ENCODE peak calls at places on chromosomes 16 and 17, in eight cellular contexts. W is SK-N-SH, N is heart left ventricle, O is GM12864, B is kidney, M is neural progenitor cell, F is choroid plexus epithelial cell, J is IMR-90. P is an unnamed sample.

GRCh38 chr17:46853896-46854444 is 2.6 kb downstream of the WNT9B start:
- DNase-seq in O (no peak), W (no peak), B (no peak), M (no peak), F (peak; percentile 37), N (no peak), J (peak; percentile 52), P (peak; percentile 72)

GRCh38 chr17:45228985-45229517 is 7.4 kb downstream of the FMNL1 start:
- DNase-seq in F (peak; percentile 95), N (peak; percentile 86), W (no peak), J (peak; percentile 96), M (peak; percentile 50), O (peak; percentile 73), B (peak; percentile 91), P (peak; percentile 89)

GRCh38 chr16:4327782-4328579 is 12.1 kb downstream of the GLIS2 start:
- DNase-seq in N (peak; percentile 88), W (peak; percentile 95), J (peak; percentile 69), F (peak; percentile 79), M (peak; percentile 94), O (no peak), B (peak; percentile 95), P (peak; percentile 76)

GRCh38 chr17:8159032-8159400 is 3.7 kb downstream of the VAMP2 start:
- DNase-seq in F (no peak), N (no peak), J (no peak), M (no peak), W (no peak), B (peak; percentile 45), O (no peak), P (no peak)

GRCh38 chr17:45702666-45703266 is 81.4 kb upstream of the CRHR1 start:
- DNase-seq in W (no peak), B (no peak), F (peak; percentile 18), O (no peak), M (peak; percentile 79), N (no peak), J (peak; percentile 23), P (peak; percentile 56)

GRCh38 chr17:9802701-9803100 is 11.3 kb upstream of the DHRS7C start:
- DNase-seq in M (no peak), O (no peak), W (no peak), B (no peak), N (no peak), J (no peak), F (no peak), P (no peak)

GRCh38 chr17:17774009-17774881 is 62.5 kb downstream of the SREBF1 start:
- DNase-seq in M (no peak), N (no peak), B (peak; percentile 87), J (peak; percentile 52), W (no peak), O (no peak), F (peak; percentile 45), P (peak; percentile 96)

GRCh38 chr16:66524601-66525164 is 25.2 kb downstream of the TK2 start:
- DNase-seq in B (no peak), O (peak; percentile 89), J (no peak), W (no peak), M (no peak), F (no peak), N (no peak), P (no peak)

GRCh38 chr17:57068222-57068658 is 16.8 kb upstream of the AKAP1 start:
- DNase-seq in F (no peak), N (no peak), W (no peak), O (no peak), B (no peak), M (no peak), J (no peak), P (peak; percentile 88)
- H3K4me3 ChIP-seq in F (no peak overlapping the region), N (no peak overlapping the region), W (no peak overlapping the region), O (no peak overlapping the region), B (no peak overlapping the region), M (no peak overlapping the region), J (no peak overlapping the region), P (no peak overlapping the region)

GRCh38 chr17:77266213-77266612 is 125.4 kb downstream of the SEC14L1 start:
- DNase-seq in O (no peak), W (no peak), B (no peak), M (no peak), N (no peak), F (no peak), J (no peak), P (no peak)

GRCh38 chr17:77264617-77265230 is 124.0 kb downstream of the SEC14L1 start:
- DNase-seq in W (no peak), F (no peak), O (no peak), N (no peak), B (peak; percentile 57), J (no peak), M (no peak), P (no peak)

GRCh38 chr17:77269696-77270681 is 129.2 kb downstream of the SEC14L1 start:
- DNase-seq in W (no peak), M (no peak), B (no peak), F (no peak), J (no peak), N (no peak), O (no peak), P (no peak)

GRCh38 chr17:77271421-77271820 is 130.7 kb downstream of the SEC14L1 start:
- DNase-seq in N (no peak), M (no peak), J (no peak), O (no peak), F (no peak), W (no peak), B (no peak), P (no peak)

DNA sequence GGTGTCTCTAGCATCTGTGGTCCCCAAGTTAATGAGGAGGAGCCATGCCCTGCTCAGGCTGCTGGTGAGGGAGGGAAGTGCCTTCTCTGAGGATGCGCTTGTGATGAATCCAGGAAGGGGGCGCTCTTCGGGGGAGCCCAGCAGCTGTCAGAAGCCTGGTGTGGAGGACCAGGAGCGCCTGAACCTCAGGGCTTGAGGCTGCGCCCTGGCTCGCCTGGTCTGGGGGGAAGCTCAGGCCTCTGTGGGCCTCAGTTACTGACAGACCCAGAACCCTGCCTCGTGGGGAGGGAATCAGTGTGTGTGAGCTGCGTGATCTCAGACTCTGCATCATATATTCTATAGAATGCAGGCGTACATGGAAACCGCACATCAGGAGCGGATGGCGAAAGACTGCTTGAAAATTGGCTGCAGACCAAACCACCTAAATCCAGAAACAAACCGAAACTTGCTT is 126.1 kb downstream of the SEC14L1 start:
- DNase-seq in O (no peak), W (peak; percentile 71), F (no peak), N (no peak), B (no peak), M (peak; percentile 58), J (peak; percentile 23), P (peak; percentile 80)
- TF ChIP-seq CTCF in O (peak; percentile 51), W (peak; percentile 52), F (peak; percentile 50), N (no peak), B (no peak), M (peak; percentile 57), J (peak; percentile 35), P (peak; percentile 25)

GRCh38 chr17:63963123-63963522 is 9.6 kb downstream of the SCN4A start:
- DNase-seq in N (peak; percentile 66), W (no peak), O (no peak), F (no peak), M (no peak), J (no peak), B (no peak), P (no peak)

GRCh38 chr17:63962298-63962744 is 10.4 kb downstream of the SCN4A start:
- DNase-seq in F (no peak), W (no peak), M (no peak), J (no peak), B (no peak), O (no peak), N (no peak), P (no peak)

GRCh38 chr17:63961355-63962207 is 11.1 kb downstream of the SCN4A start:
- DNase-seq in J (peak; percentile 53), N (peak; percentile 60), W (peak; percentile 79), O (no peak), B (peak; percentile 90), F (peak; percentile 76), M (peak; percentile 98), P (peak; percentile 66)

GRCh38 chr17:63960430-63960829 is 12.3 kb downstream of the SCN4A start:
- DNase-seq in J (no peak), W (no peak), F (no peak), M (peak; percentile 68), N (no peak), B (no peak), O (no peak), P (no peak)

GRCh38 chr17:63960006-63960405 is 12.7 kb downstream of the SCN4A start:
- DNase-seq in W (no peak), N (no peak), F (no peak), M (no peak), B (no peak), J (no peak), O (no peak), P (no peak)
- H3K4me3 ChIP-seq in W (no peak overlapping the region), N (no peak overlapping the region), F (no peak overlapping the region), M (no peak overlapping the region), B (no peak overlapping the region), J (no peak overlapping the region), O (no peak overlapping the region), P (no peak overlapping the region)

DNA sequence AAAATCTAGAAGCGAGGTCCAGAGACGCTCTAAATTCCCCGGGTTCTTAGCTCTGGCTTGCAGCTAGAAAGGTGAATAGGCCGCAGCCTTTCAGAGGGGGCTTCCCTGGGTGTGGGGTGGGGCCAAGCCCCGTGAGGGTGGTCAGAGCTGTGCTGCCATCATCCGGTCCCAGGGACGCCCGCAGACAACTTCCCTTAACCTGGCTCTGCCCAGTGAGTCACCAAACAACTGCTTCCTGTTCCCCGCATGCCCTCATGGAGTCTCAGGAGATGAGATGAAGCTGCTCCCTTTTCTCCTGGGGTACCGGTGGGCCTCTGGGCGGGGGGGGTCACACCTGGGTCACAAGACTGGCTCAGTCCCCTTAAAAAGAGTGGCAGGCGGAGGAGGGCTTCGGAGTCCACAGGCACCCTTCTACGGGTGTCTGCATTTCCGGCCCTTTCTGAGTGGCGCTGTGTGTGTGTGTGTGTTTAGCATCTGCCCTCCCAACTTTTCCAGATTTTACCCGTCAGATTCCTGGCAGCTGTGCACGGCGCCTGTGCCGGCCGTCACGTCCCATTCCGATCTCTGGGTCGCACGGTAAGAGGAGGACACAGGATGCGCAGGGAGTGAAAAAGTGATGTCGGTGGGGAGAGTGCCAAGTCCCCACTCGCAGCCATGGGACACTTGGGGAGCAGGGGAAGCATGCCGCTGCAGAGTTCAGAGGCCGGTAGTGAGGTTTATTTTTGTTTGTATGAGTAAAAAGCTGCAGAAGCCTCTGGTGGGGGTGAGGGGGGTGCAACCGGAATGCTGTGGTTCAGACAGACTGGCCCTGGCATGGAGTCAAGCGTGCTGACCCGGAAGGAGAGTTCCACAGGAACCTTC is 16.7 kb downstream of the HIC1 start:
- DNase-seq in O (no peak), M (no peak), N (peak; percentile 73), B (peak; percentile 90), W (no peak), F (peak; percentile 86), J (peak; percentile 93), P (peak; percentile 37)
- TF ChIP-seq CTCF in O (no peak), M (no peak), N (no peak), B (no peak), W (no peak), F (peak; percentile 23), J (peak; percentile 12), P (no peak)

P was measured in epithelial cell of esophagus.